ENCODE peak calls at places on chromosomes 11 and 22, in six cellular contexts. One of them, this sample, is unnamed.
A peak's percentile ranks its signal among the peaks of the same experiment; 100 is the strongest.

GRCh38 chr22:30920407-30920806 is 48.2 kb downstream of the MORC2 start:
- DNase-seq in SJSA1: peak; percentile 41
- DNase-seq in HAP-1: peak; percentile 90
- DNase-seq in IMR-90: peak; percentile 59
- DNase-seq in lower lobe of right lung: peak; percentile 85
- DNase-seq in transverse colon: peak; percentile 80
- DNase-seq in this sample: peak; percentile 88

GRCh38 chr11:44417756-44418437 is 108.0 kb upstream of the ALX4 start:
- DNase-seq in SJSA1: no peak
- DNase-seq in HAP-1: no peak
- DNase-seq in IMR-90: no peak
- DNase-seq in lower lobe of right lung: no peak
- DNase-seq in transverse colon: no peak
- DNase-seq in this sample: no peak

GRCh38 chr11:108177570-108177969 is 44.9 kb downstream of the NPAT start:
- DNase-seq in SJSA1: no peak
- DNase-seq in HAP-1: no peak
- DNase-seq in IMR-90: no peak
- DNase-seq in lower lobe of right lung: no peak
- DNase-seq in transverse colon: no peak
- DNase-seq in this sample: no peak

GRCh38 chr11:122863704-122864326 is 18.7 kb upstream of the JHY start:
- DNase-seq in SJSA1: peak; percentile 9
- DNase-seq in HAP-1: peak; percentile 68
- DNase-seq in IMR-90: peak; percentile 50
- DNase-seq in lower lobe of right lung: no peak
- DNase-seq in transverse colon: peak; percentile 47
- DNase-seq in this sample: no peak

GRCh38 chr22:23063539-23064380 is 6.6 kb upstream of the GNAZ start:
- DNase-seq in SJSA1: no peak
- DNase-seq in HAP-1: peak; percentile 6
- DNase-seq in IMR-90: no peak
- DNase-seq in lower lobe of right lung: peak; percentile 34
- DNase-seq in transverse colon: no peak
- DNase-seq in this sample: peak; percentile 57

GRCh38 chr11:133228406-133229330 is 303.6 kb downstream of the OPCML start:
- DNase-seq in SJSA1: no peak
- DNase-seq in HAP-1: no peak
- DNase-seq in IMR-90: no peak
- DNase-seq in lower lobe of right lung: peak; percentile 45
- DNase-seq in transverse colon: peak; percentile 20
- DNase-seq in this sample: no peak

GRCh38 chr11:80103149-80103859 is 662.5 kb upstream of the TENM4 start:
- DNase-seq in SJSA1: peak; percentile 66
- DNase-seq in HAP-1: no peak
- DNase-seq in IMR-90: peak; percentile 97
- DNase-seq in lower lobe of right lung: no peak
- DNase-seq in transverse colon: no peak
- DNase-seq in this sample: no peak

GRCh38 chr22:33557836-33558235 is 362.4 kb downstream of the LARGE1 start:
- DNase-seq in SJSA1: no peak
- DNase-seq in HAP-1: no peak
- DNase-seq in IMR-90: no peak
- DNase-seq in lower lobe of right lung: no peak
- DNase-seq in transverse colon: no peak
- DNase-seq in this sample: no peak

GRCh38 chr22:42946551-42947198 is 68.3 kb downstream of the PACSIN2 start:
- DNase-seq in SJSA1: no peak
- DNase-seq in HAP-1: no peak
- DNase-seq in IMR-90: no peak
- DNase-seq in lower lobe of right lung: no peak
- DNase-seq in transverse colon: no peak
- DNase-seq in this sample: no peak

GRCh38 chr11:94925422-94926270 is 47.7 kb downstream of the CWC15 start:
- DNase-seq in SJSA1: no peak
- DNase-seq in HAP-1: no peak
- DNase-seq in IMR-90: no peak
- DNase-seq in lower lobe of right lung: no peak
- DNase-seq in transverse colon: no peak
- DNase-seq in this sample: no peak

GRCh38 chr22:23060612-23061400 is 9.5 kb upstream of the GNAZ start:
- DNase-seq in SJSA1: no peak
- DNase-seq in HAP-1: peak; percentile 5
- DNase-seq in IMR-90: no peak
- DNase-seq in lower lobe of right lung: peak; percentile 32
- DNase-seq in transverse colon: no peak
- DNase-seq in this sample: peak; percentile 48

GRCh38 chr22:22785316-22786065 is 102.1 kb upstream of the IGLL5 start:
- DNase-seq in SJSA1: no peak
- DNase-seq in HAP-1: no peak
- DNase-seq in IMR-90: no peak
- DNase-seq in lower lobe of right lung: no peak
- DNase-seq in transverse colon: no peak
- DNase-seq in this sample: no peak

GRCh38 chr22:49950396-49950994 is 10.1 kb upstream of the PIM3 start:
- DNase-seq in SJSA1: no peak
- DNase-seq in HAP-1: no peak
- DNase-seq in IMR-90: no peak
- DNase-seq in lower lobe of right lung: peak; percentile 78
- DNase-seq in transverse colon: peak; percentile 61
- DNase-seq in this sample: no peak

GRCh38 chr11:44974402-44975000 is 23.8 kb upstream of the TP53I11 start:
- DNase-seq in SJSA1: no peak
- DNase-seq in HAP-1: no peak
- DNase-seq in IMR-90: no peak
- DNase-seq in lower lobe of right lung: no peak
- DNase-seq in transverse colon: no peak
- DNase-seq in this sample: no peak

GRCh38 chr11:1791912-1792311 is 28.2 kb upstream of the CTSD start:
- DNase-seq in SJSA1: no peak
- DNase-seq in HAP-1: no peak
- DNase-seq in IMR-90: no peak
- DNase-seq in lower lobe of right lung: no peak
- DNase-seq in transverse colon: peak; percentile 57
- DNase-seq in this sample: no peak

GRCh38 chr11:12962306-12962705 is 46.8 kb upstream of the RASSF10 start:
- DNase-seq in SJSA1: no peak
- DNase-seq in HAP-1: no peak
- DNase-seq in IMR-90: no peak
- DNase-seq in lower lobe of right lung: no peak
- DNase-seq in transverse colon: no peak
- DNase-seq in this sample: no peak

GRCh38 chr22:27100789-27101188 is 443.4 kb downstream of the MIAT start:
- DNase-seq in SJSA1: peak; percentile 60
- DNase-seq in HAP-1: no peak
- DNase-seq in IMR-90: peak; percentile 45
- DNase-seq in lower lobe of right lung: no peak
- DNase-seq in transverse colon: no peak
- DNase-seq in this sample: no peak

GRCh38 chr11:2466869-2467694 is 22.3 kb downstream of the KCNQ1 start:
- DNase-seq in SJSA1: no peak
- DNase-seq in HAP-1: peak; percentile 6
- DNase-seq in IMR-90: no peak
- DNase-seq in lower lobe of right lung: no peak
- DNase-seq in transverse colon: no peak
- DNase-seq in this sample: peak; percentile 61

GRCh38 chr22:18031670-18032454 is 7.5 kb upstream of the MICAL3 start:
- DNase-seq in SJSA1: peak; percentile 87
- DNase-seq in HAP-1: no peak
- DNase-seq in IMR-90: peak; percentile 97
- DNase-seq in lower lobe of right lung: no peak
- DNase-seq in transverse colon: no peak
- DNase-seq in this sample: no peak

GRCh38 chr11:65295571-65296338 is 18.9 kb upstream of the CDC42EP2 start:
- DNase-seq in SJSA1: no peak
- DNase-seq in HAP-1: no peak
- DNase-seq in IMR-90: no peak
- DNase-seq in lower lobe of right lung: no peak
- DNase-seq in transverse colon: no peak
- DNase-seq in this sample: no peak

GRCh38 chr22:26170795-26171194 is 1.5 kb downstream of the SEZ6L start:
- DNase-seq in SJSA1: no peak
- DNase-seq in HAP-1: peak; percentile 46
- DNase-seq in IMR-90: no peak
- DNase-seq in lower lobe of right lung: no peak
- DNase-seq in transverse colon: no peak
- DNase-seq in this sample: no peak

GRCh38 chr11:20059587-20060021 is 100.7 kb downstream of the DBX1 start:
- DNase-seq in SJSA1: no peak
- DNase-seq in HAP-1: no peak
- DNase-seq in IMR-90: no peak
- DNase-seq in lower lobe of right lung: no peak
- DNase-seq in transverse colon: no peak
- DNase-seq in this sample: no peak

GRCh38 chr22:44351685-44352377 is 39.1 kb upstream of the SHISAL1 start:
- DNase-seq in SJSA1: peak; percentile 83
- DNase-seq in HAP-1: peak; percentile 35
- DNase-seq in IMR-90: peak; percentile 95
- DNase-seq in lower lobe of right lung: no peak
- DNase-seq in transverse colon: peak; percentile 54
- DNase-seq in this sample: no peak

GRCh38 chr22:47196881-47197701 is 434.6 kb downstream of the TBC1D22A start:
- DNase-seq in SJSA1: no peak
- DNase-seq in HAP-1: no peak
- DNase-seq in IMR-90: no peak
- DNase-seq in lower lobe of right lung: no peak
- DNase-seq in transverse colon: no peak
- DNase-seq in this sample: peak; percentile 52

GRCh38 chr11:110431212-110432073 is 1.7 kb downstream of the FDX1 start:
- DNase-seq in SJSA1: peak; percentile 7
- DNase-seq in HAP-1: no peak
- DNase-seq in IMR-90: peak; percentile 31
- DNase-seq in lower lobe of right lung: no peak
- DNase-seq in transverse colon: no peak
- DNase-seq in this sample: no peak

DNA sequence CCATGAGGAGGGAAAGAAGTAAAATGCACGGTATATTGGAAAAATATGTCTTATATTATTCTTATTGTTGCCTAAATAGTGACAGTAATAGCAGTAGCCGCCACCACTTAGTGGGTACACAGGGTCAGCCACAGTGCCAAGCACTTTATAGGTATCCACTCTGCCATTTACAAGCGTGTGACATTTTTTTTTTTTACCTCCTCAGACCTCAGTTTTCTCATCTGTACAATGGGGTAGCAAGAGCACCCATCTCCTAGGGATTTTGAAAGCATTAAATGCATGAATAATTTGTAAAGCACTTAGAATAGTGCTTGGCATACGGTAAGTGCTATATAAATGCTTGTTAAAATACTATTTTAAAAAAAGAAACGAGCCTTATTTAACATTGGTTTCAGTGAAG is 8.9 kb downstream of the RTN4RL2 start:
- DNase-seq in SJSA1: no peak
- DNase-seq in HAP-1: no peak
- DNase-seq in IMR-90: no peak
- DNase-seq in lower lobe of right lung: no peak
- DNase-seq in transverse colon: no peak
- DNase-seq in this sample: no peak
- H3K36me3 ChIP-seq in SJSA1: no peaks in the 10 kb centered on the region
- H3K36me3 ChIP-seq in HAP-1: peaks cover 32% of the 10 kb centered on the region
- H3K36me3 ChIP-seq in IMR-90: no peaks in the 10 kb centered on the region
- H3K36me3 ChIP-seq in lower lobe of right lung: no peaks in the 10 kb centered on the region
- H3K36me3 ChIP-seq in transverse colon: no peaks in the 10 kb centered on the region
- H3K36me3 ChIP-seq in this sample: no peaks in the 10 kb centered on the region

GRCh38 chr22:20904980-20905355 is 12.2 kb upstream of the CRKL start:
- DNase-seq in SJSA1: no peak
- DNase-seq in HAP-1: no peak
- DNase-seq in IMR-90: no peak
- DNase-seq in lower lobe of right lung: no peak
- DNase-seq in transverse colon: no peak
- DNase-seq in this sample: no peak

GRCh38 chr22:20905415-20906386 is 11.5 kb upstream of the CRKL start:
- DNase-seq in SJSA1: no peak
- DNase-seq in HAP-1: no peak
- DNase-seq in IMR-90: no peak
- DNase-seq in lower lobe of right lung: no peak
- DNase-seq in transverse colon: no peak
- DNase-seq in this sample: peak; percentile 10

GRCh38 chr22:20906387-20906767 is 10.8 kb upstream of the CRKL start:
- DNase-seq in SJSA1: no peak
- DNase-seq in HAP-1: no peak
- DNase-seq in IMR-90: no peak
- DNase-seq in lower lobe of right lung: no peak
- DNase-seq in transverse colon: no peak
- DNase-seq in this sample: no peak

GRCh38 chr22:20912494-20912893 is 4.7 kb upstream of the CRKL start:
- DNase-seq in SJSA1: no peak
- DNase-seq in HAP-1: no peak
- DNase-seq in IMR-90: no peak
- DNase-seq in lower lobe of right lung: no peak
- DNase-seq in transverse colon: no peak
- DNase-seq in this sample: peak; percentile 5

DNA sequence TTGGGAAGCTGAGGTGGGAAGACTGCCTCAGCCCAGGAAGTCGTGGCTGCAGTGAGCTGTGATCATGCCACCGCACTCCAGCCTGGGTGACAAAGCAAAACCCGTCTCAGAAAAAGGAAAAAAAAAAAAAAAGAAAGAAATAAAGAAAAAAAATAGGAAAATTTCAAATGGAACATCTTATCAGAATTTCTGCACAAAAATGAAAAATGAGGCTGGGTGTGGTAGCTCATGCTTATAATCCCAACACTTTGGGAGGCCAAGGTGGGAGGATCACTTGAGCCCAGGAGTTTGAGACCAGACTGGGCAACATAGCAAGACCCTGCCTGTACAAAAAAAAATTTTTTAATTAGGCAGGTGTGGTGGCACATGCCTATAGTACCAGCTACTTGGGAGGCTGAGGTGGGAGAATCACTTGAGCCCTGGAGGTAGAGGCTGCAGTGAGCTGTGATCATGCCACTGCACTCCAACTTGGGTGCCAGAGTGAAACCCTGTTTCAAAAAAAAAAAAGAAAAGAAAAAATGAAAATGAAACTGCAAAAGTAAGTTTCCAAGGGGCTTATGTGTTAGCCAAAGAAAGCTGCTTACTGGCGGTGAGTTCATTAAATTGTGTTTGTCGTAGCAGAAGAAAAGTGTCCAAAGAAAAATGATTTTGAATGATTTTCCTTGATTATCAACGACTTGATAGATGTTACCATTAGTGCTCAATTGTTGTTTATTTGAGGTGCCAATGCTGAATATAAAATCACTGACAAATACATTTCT is 7.5 kb upstream of the CRKL start:
- DNase-seq in SJSA1: no peak
- DNase-seq in HAP-1: no peak
- DNase-seq in IMR-90: no peak
- DNase-seq in lower lobe of right lung: no peak
- DNase-seq in transverse colon: no peak
- DNase-seq in this sample: no peak
- H3K4me3 ChIP-seq in SJSA1: no peak overlapping the region
- H3K4me3 ChIP-seq in HAP-1: no peak overlapping the region
- H3K4me3 ChIP-seq in IMR-90: no peak overlapping the region
- H3K4me3 ChIP-seq in lower lobe of right lung: no peak overlapping the region
- H3K4me3 ChIP-seq in transverse colon: no peak overlapping the region
- H3K4me3 ChIP-seq in this sample: no peak overlapping the region

GRCh38 chr11:35954205-35954604 is 10.3 kb downstream of the LDLRAD3 start:
- DNase-seq in SJSA1: no peak
- DNase-seq in HAP-1: no peak
- DNase-seq in IMR-90: no peak
- DNase-seq in lower lobe of right lung: no peak
- DNase-seq in transverse colon: no peak
- DNase-seq in this sample: no peak
- H3K4me1 ChIP-seq in SJSA1: no peaks in the 10 kb centered on the region
- H3K4me1 ChIP-seq in HAP-1: no peaks in the 10 kb centered on the region
- H3K4me1 ChIP-seq in IMR-90: no peaks in the 10 kb centered on the region
- H3K4me1 ChIP-seq in lower lobe of right lung: no peaks in the 10 kb centered on the region
- H3K4me1 ChIP-seq in transverse colon: no peaks in the 10 kb centered on the region
- H3K4me1 ChIP-seq in this sample: no peaks in the 10 kb centered on the region

GRCh38 chr11:47328449-47329390 is 23.8 kb downstream of the MYBPC3 start:
- DNase-seq in SJSA1: no peak
- DNase-seq in HAP-1: no peak
- DNase-seq in IMR-90: no peak
- DNase-seq in lower lobe of right lung: peak; percentile 34
- DNase-seq in transverse colon: no peak
- DNase-seq in this sample: no peak
- H3K36me3 ChIP-seq in SJSA1: peaks cover 46% of the 10 kb centered on the region
- H3K36me3 ChIP-seq in HAP-1: peaks cover 8% of the 10 kb centered on the region
- H3K36me3 ChIP-seq in IMR-90: peaks cover 48% of the 10 kb centered on the region
- H3K36me3 ChIP-seq in lower lobe of right lung: no peaks in the 10 kb centered on the region
- H3K36me3 ChIP-seq in transverse colon: peaks cover 39% of the 10 kb centered on the region
- H3K36me3 ChIP-seq in this sample: peaks cover 46% of the 10 kb centered on the region